ENCODE peak calls at places on chromosomes 6 and 20, in four cellular contexts. X is mesendoderm, Q is IMR-90, G is H1. E is an unnamed sample.

GRCh38 chr6:169205176-169206160 is 48.2 kb downstream of the THBS2 start:
- DNase-seq in X (no peak), Q (peak; percentile 79), G (no peak), E (no peak)

GRCh38 chr20:17646901-17647301 is 35.1 kb downstream of the RRBP1 start:
- DNase-seq in X (no peak), Q (no peak), G (no peak), E (no peak)

GRCh38 chr6:11665636-11666335 is 112.8 kb downstream of the ADTRP start:
- DNase-seq in X (no peak), Q (no peak), G (no peak), E (no peak)

GRCh38 chr6:113623124-113623523 is 234.0 kb upstream of the MARCKS start:
- DNase-seq in X (no peak), Q (no peak), G (no peak), E (no peak)

GRCh38 chr6:158268361-158269147 is 43.7 kb upstream of the TULP4 start:
- DNase-seq in X (no peak), Q (no peak), G (no peak), E (no peak)

GRCh38 chr20:58839474-58839874 is 11.2 kb downstream of the GNAS-AS1 start:
- DNase-seq in X (peak; percentile 69), Q (peak; percentile 24), G (peak; percentile 71), E (peak; percentile 76)

GRCh38 chr6:104789770-104790190 is 69.9 kb downstream of the HACE1 start:
- DNase-seq in X (peak; percentile 27), Q (peak; percentile 55), G (no peak), E (no peak)

GRCh38 chr6:158684745-158685355 is 35.0 kb downstream of the SYTL3 start:
- DNase-seq in X (no peak), Q (no peak), G (peak; percentile 6), E (no peak)

GRCh38 chr20:34815636-34816035 is 9.8 kb downstream of the NCOA6 start:
- DNase-seq in X (no peak), Q (peak; percentile 33), G (no peak), E (no peak)

GRCh38 chr6:159981591-159982245 is 12.8 kb downstream of the IGF2R start:
- DNase-seq in X (no peak), Q (peak; percentile 91), G (no peak), E (no peak)

GRCh38 chr6:141415896-141416295 is 716.8 kb upstream of the GJE1 start:
- DNase-seq in X (no peak), Q (peak; percentile 36), G (no peak), E (no peak)

GRCh38 chr6:72631480-72631879 is 9.6 kb downstream of the KCNQ5 start:
- DNase-seq in X (no peak), Q (peak; percentile 61), G (no peak), E (no peak)

DNA sequence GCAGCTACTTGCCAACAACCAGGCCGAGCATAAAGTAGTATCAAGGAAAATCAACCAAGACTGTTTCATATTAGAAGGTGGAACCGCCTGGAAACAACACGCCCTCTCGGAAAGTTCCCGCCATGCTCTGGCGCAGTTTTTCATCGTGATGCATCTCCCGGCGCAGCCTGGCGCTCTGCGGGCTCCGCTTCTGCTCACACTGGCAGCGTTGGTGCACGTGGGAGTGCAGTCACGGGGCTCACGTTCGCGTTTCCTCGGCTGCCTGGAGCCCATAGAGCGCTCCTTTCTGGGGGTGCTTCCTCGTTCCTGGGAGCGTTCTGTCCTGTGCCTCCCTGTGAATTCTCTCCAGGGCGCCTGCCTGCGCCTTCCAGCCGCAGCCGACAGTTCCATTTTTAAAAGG is 227.3 kb downstream of the TBXT start:
- DNase-seq in X (no peak), Q (no peak), G (no peak), E (no peak)
- H4K5ac ChIP-seq in X (no peak overlapping the region), Q (no peak overlapping the region), G (no peak overlapping the region), E (no peak overlapping the region)

DNA sequence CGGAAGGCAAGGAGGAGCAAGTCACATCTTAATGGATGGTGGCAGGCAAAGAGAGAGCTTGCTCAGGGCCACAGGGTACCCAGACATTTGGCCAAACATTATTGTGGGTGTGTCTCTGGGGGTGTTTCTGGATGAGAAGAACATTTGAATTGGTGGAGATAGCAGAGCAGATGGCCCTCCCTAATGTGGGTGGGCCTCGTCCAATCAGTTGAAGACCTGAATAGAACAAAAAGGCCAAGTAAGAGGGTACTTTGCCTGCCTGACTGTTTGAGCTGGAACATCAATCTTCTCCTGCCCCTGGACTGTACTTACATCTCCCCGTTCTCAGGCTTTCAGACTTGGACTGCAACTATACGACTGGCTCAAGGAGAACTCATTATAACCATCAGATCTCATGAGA is 55.8 kb upstream of the SMIM28 start:
- DNase-seq in X (no peak), Q (no peak), G (no peak), E (no peak)
- H4K5ac ChIP-seq in X (no peak overlapping the region), Q (no peak overlapping the region), G (no peak overlapping the region), E (no peak overlapping the region)

GRCh38 chr6:33641602-33642001 is 20.5 kb downstream of the ITPR3 start:
- DNase-seq in X (no peak), Q (no peak), G (no peak), E (no peak)

GRCh38 chr6:33640361-33640760 is 19.2 kb downstream of the ITPR3 start:
- DNase-seq in X (no peak), Q (no peak), G (no peak), E (peak; percentile 12)

GRCh38 chr6:33642897-33643296 is 21.8 kb downstream of the ITPR3 start:
- DNase-seq in X (no peak), Q (no peak), G (no peak), E (no peak)

GRCh38 chr6:33639559-33639958 is 18.4 kb downstream of the ITPR3 start:
- DNase-seq in X (no peak), Q (no peak), G (no peak), E (no peak)

DNA sequence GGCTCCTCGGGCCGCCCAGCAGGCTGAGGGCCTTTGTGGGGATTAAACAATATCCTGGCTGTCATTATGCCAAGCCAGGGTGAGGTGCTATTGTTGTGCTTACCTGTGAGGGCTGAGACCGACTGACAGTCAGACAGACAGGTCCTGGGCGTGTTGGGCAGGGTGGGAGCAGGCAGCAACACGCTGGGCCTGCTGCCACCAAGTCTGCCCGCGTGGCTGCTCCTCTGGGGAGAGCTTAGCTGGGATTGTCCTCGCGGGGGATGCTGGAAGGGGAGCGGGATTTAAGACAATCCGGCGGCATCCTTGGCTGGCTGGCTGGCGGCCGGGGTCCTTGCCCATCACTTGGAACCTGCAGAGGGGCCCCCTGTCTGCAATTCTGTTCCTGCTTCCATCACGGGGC is 20.0 kb downstream of the ITPR3 start:
- DNase-seq in X (no peak), Q (no peak), G (no peak), E (peak; percentile 25)
- H4K5ac ChIP-seq in X (no peak overlapping the region), Q (no peak overlapping the region), G (no peak overlapping the region), E (no peak overlapping the region)

GRCh38 chr6:55953384-55953783 is 78.0 kb upstream of the BMP5 start:
- DNase-seq in X (no peak), Q (peak; percentile 74), G (no peak), E (no peak)
- H4K5ac ChIP-seq in X (no peak overlapping the region), Q (no peak overlapping the region), G (no peak overlapping the region), E (no peak overlapping the region)

GRCh38 chr6:56999049-56999448 is 44.1 kb downstream of the BEND6 start:
- DNase-seq in X (no peak), Q (no peak), G (no peak), E (no peak)
- H4K5ac ChIP-seq in X (no peak overlapping the region), Q (no peak overlapping the region), G (no peak overlapping the region), E (no peak overlapping the region)

GRCh38 chr20:57697540-57697939 is 12.3 kb downstream of the PMEPA1 start:
- DNase-seq in X (no peak), Q (no peak), G (no peak), E (no peak)

GRCh38 chr20:57698191-57698866 is 11.5 kb downstream of the PMEPA1 start:
- DNase-seq in X (peak; percentile 59), Q (peak; percentile 98), G (no peak), E (no peak)

GRCh38 chr20:57701090-57701489 is 8.7 kb downstream of the PMEPA1 start:
- DNase-seq in X (no peak), Q (no peak), G (no peak), E (no peak)

GRCh38 chr20:57698867-57699275 is 10.9 kb downstream of the PMEPA1 start:
- DNase-seq in X (no peak), Q (no peak), G (no peak), E (no peak)

DNA sequence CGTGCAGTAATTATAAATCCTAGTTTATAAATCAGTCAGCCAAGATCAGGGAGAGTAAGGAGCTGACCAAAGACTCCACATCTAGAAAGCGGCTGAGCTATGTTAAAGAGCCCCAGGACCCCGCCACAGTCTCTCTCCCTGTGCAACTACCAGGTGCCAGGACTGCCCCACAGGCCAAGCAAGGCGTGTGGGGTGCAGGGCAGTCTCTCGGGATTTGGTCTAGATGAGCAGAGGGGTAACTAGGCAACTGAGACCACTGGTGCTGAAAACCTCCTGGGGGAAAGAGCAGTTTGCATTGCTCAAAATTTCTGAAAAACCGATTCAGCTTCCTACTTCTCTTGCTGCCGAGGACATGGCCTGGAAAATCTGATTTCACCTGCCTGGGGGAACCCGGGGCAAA is 10.4 kb downstream of the PMEPA1 start:
- DNase-seq in X (no peak), Q (no peak), G (no peak), E (no peak)
- H4K5ac ChIP-seq in X (no peak overlapping the region), Q (no peak overlapping the region), G (no peak overlapping the region), E (no peak overlapping the region)